ENCODE peak calls at places on chromosomes 16 and 17, in seven cellular contexts. N, G, F, J, A, U and P are unnamed samples.

GRCh38 chr16:50974438-50975036 is 176.5 kb downstream of the SALL1 start:
- DNase-seq in N (no peak), G (no peak), F (no peak), J (no peak), A (no peak), U (no peak), P (peak)

GRCh38 chr17:1905190-1905919 is 75.5 kb downstream of the RPA1 start:
- DNase-seq in N (peak), G (peak), F (no peak), J (peak), A (no peak), U (no peak), P (no peak)

GRCh38 chr17:82531431-82531881 is 11.9 kb downstream of the FOXK2 start:
- DNase-seq in N (peak), G (no peak), F (no peak), J (no peak), A (no peak), U (no peak), P (peak)

GRCh38 chr17:42058018-42058417 is 7.6 kb upstream of the C17orf113 start:
- DNase-seq in N (no peak), G (no peak), F (no peak), J (no peak), A (no peak), U (no peak), P (no peak)

GRCh38 chr16:85606920-85607319 is 6.2 kb upstream of the GSE1 start:
- DNase-seq in N (no peak), G (no peak), F (no peak), J (no peak), A (no peak), U (no peak), P (no peak)

GRCh38 chr17:43814714-43815113 is 18.2 kb downstream of the MPP3 start:
- DNase-seq in N (peak), G (no peak), F (no peak), J (no peak), A (peak), U (no peak), P (no peak)

GRCh38 chr17:14340968-14341412 is 40.1 kb downstream of the HS3ST3B1 start:
- DNase-seq in N (no peak), G (no peak), F (no peak), J (no peak), A (no peak), U (no peak), P (no peak)

GRCh38 chr16:47727131-47727530 is 266.0 kb downstream of the PHKB start:
- DNase-seq in N (no peak), G (no peak), F (no peak), J (no peak), A (no peak), U (no peak), P (peak)

GRCh38 chr16:48611329-48612137 is 1.6 kb upstream of the N4BP1 start:
- DNase-seq in N (no peak), G (peak), F (peak), J (no peak), A (peak), U (no peak), P (peak)

GRCh38 chr16:85441189-85441889 is 171.8 kb upstream of the GSE1 start:
- DNase-seq in N (no peak), G (no peak), F (no peak), J (no peak), A (peak), U (no peak), P (peak)

GRCh38 chr17:79038545-79039135 is 14.7 kb downstream of the C1QTNF1 start:
- DNase-seq in N (peak), G (no peak), F (no peak), J (no peak), A (peak), U (no peak), P (peak)

GRCh38 chr17:66944365-66945203 is 19.9 kb upstream of the CACNG4 start:
- DNase-seq in N (no peak), G (peak), F (no peak), J (no peak), A (no peak), U (no peak), P (no peak)

GRCh38 chr17:39838057-39838456 is 26.1 kb downstream of the IKZF3 start:
- DNase-seq in N (no peak), G (no peak), F (no peak), J (no peak), A (no peak), U (no peak), P (no peak)

GRCh38 chr16:73483076-73483791 is 435.3 kb upstream of the ZFHX3 start:
- DNase-seq in N (no peak), G (peak), F (no peak), J (no peak), A (no peak), U (no peak), P (no peak)

GRCh38 chr17:32298721-32299578 is 33.3 kb downstream of the RHBDL3 start:
- DNase-seq in N (no peak), G (peak), F (no peak), J (peak), A (no peak), U (no peak), P (no peak)

GRCh38 chr16:31402687-31403086 is 9.6 kb downstream of the ITGAD start:
- DNase-seq in N (peak), G (no peak), F (no peak), J (no peak), A (no peak), U (no peak), P (no peak)

GRCh38 chr17:63354251-63354650 is 91.9 kb downstream of the CYB561 start:
- DNase-seq in N (peak), G (no peak), F (no peak), J (no peak), A (no peak), U (no peak), P (no peak)

GRCh38 chr17:1231456-1231855 is 38.8 kb upstream of the BHLHA9 start:
- DNase-seq in N (peak), G (no peak), F (no peak), J (no peak), A (no peak), U (no peak), P (no peak)

GRCh38 chr17:9401434-9401833 is 174.2 kb downstream of the STX8 start:
- DNase-seq in N (peak), G (no peak), F (no peak), J (no peak), A (peak), U (no peak), P (no peak)

GRCh38 chr17:8406174-8406573 is 8.5 kb upstream of the RNF222 start:
- DNase-seq in N (no peak), G (no peak), F (no peak), J (no peak), A (no peak), U (no peak), P (no peak)

GRCh38 chr17:3528604-3529511 is 28.8 kb downstream of the TRPV3 start:
- DNase-seq in N (peak), G (peak), F (no peak), J (no peak), A (no peak), U (no peak), P (no peak)

GRCh38 chr17:38958326-38958725 is 8.9 kb downstream of the FBXO47 start:
- DNase-seq in N (peak), G (no peak), F (no peak), J (no peak), A (no peak), U (no peak), P (no peak)

GRCh38 chr17:41547921-41548843 is 20.1 kb upstream of the KRT19 start:
- DNase-seq in N (peak), G (peak), F (no peak), J (no peak), A (peak), U (peak), P (no peak)

GRCh38 chr16:70696952-70697600 is 11.2 kb upstream of the MTSS2 start:
- DNase-seq in N (peak), G (peak), F (no peak), J (no peak), A (no peak), U (peak), P (no peak)